ENCODE peak calls at places on chromosomes 1 and 21, in six cellular contexts. M is mesenchymal stem cell, X is mesendoderm, R is trophoblast cell, E is H9, J is neuronal stem cell. U is an unnamed sample.

GRCh38 chr21:35294231-35294898 is 245.3 kb upstream of the RUNX1 start:
- DNase-seq in M (no peak), X (peak; percentile 63), R (peak; percentile 30), E (no peak), J (no peak), U (no peak)

GRCh38 chr1:209416009-209416408 is 167.5 kb upstream of the CAMK1G start:
- DNase-seq in M (peak; percentile 60), X (no peak), R (peak; percentile 95), E (no peak), J (no peak), U (no peak)

GRCh38 chr1:86200901-86201300 is 44.3 kb upstream of the COL24A1 start:
- DNase-seq in M (no peak), X (no peak), R (no peak), E (no peak), J (no peak), U (no peak)

GRCh38 chr1:236204656-236205055 is 62.3 kb downstream of the GPR137B start:
- DNase-seq in M (no peak), X (no peak), R (no peak), E (no peak), J (no peak), U (no peak)

GRCh38 chr1:74726063-74726462 is 6.8 kb downstream of the CRYZ start:
- DNase-seq in M (no peak), X (no peak), R (no peak), E (no peak), J (no peak), U (no peak)

GRCh38 chr1:83508485-83509151 is 490.3 kb downstream of the TTLL7 start:
- DNase-seq in M (peak; percentile 95), X (peak; percentile 34), R (peak; percentile 11), E (no peak), J (no peak), U (no peak)

GRCh38 chr21:15592957-15593356 is 136.8 kb upstream of the USP25 start:
- DNase-seq in M (no peak), X (no peak), R (no peak), E (no peak), J (no peak), U (no peak)

GRCh38 chr21:26961704-26962103 is 5.2 kb downstream of the ADAMTS5 start:
- DNase-seq in M (no peak), X (peak; percentile 73), R (no peak), E (peak; percentile 51), J (no peak), U (peak; percentile 66)

GRCh38 chr21:21232320-21232719 is 234.1 kb downstream of the NCAM2 start:
- DNase-seq in M (peak; percentile 45), X (peak; percentile 31), R (no peak), E (no peak), J (peak; percentile 32), U (no peak)

GRCh38 chr1:193417420-193417819 is 231.0 kb upstream of the B3GALT2 start:
- DNase-seq in M (peak; percentile 60), X (no peak), R (no peak), E (no peak), J (no peak), U (no peak)

GRCh38 chr1:86865973-86866637 is 47.8 kb downstream of the SELENOF start:
- DNase-seq in M (no peak), X (no peak), R (no peak), E (no peak), J (no peak), U (no peak)

GRCh38 chr1:192807968-192808587 is 761 bp upstream of the RGS2 start:
- DNase-seq in M (peak; percentile 79), X (peak; percentile 59), R (no peak), E (no peak), J (no peak), U (no peak)

GRCh38 chr1:186828612-186829542 is at the start of gene PLA2G4A:
- DNase-seq in M (peak; percentile 80), X (peak; percentile 78), R (peak; percentile 11), E (peak; percentile 38), J (no peak), U (no peak)

GRCh38 chr1:193558491-193559028 is 372.1 kb upstream of the B3GALT2 start:
- DNase-seq in M (peak; percentile 84), X (no peak), R (no peak), E (no peak), J (no peak), U (no peak)

GRCh38 chr1:82062206-82062605 is 261.5 kb downstream of the ADGRL2 start:
- DNase-seq in M (no peak), X (no peak), R (no peak), E (no peak), J (no peak), U (no peak)

GRCh38 chr1:155326659-155327058 is 6.0 kb downstream of the RUSC1 start:
- DNase-seq in M (no peak), X (no peak), R (no peak), E (no peak), J (no peak), U (no peak)

GRCh38 chr21:32064511-32064910 is 191.7 kb downstream of the HUNK start:
- DNase-seq in M (no peak), X (no peak), R (no peak), E (no peak), J (no peak), U (no peak)

GRCh38 chr1:90721210-90722194 is 4.4 kb upstream of the BARHL2 start:
- DNase-seq in M (peak; percentile 59), X (peak; percentile 87), R (peak; percentile 53), E (peak; percentile 78), J (no peak), U (peak; percentile 82)

GRCh38 chr1:41419584-41420295 is 58.5 kb downstream of the FOXO6 start:
- DNase-seq in M (no peak), X (no peak), R (peak; percentile 49), E (no peak), J (no peak), U (no peak)

GRCh38 chr1:221157026-221157761 is 278.0 kb downstream of the HLX start:
- DNase-seq in M (no peak), X (no peak), R (no peak), E (no peak), J (no peak), U (no peak)

GRCh38 chr1:4657920-4658585 is 3.6 kb downstream of the AJAP1 start:
- DNase-seq in M (no peak), X (no peak), R (no peak), E (no peak), J (no peak), U (no peak)

GRCh38 chr1:225999912-226000337 is 782 bp upstream of the SDE2 start:
- DNase-seq in M (peak; percentile 79), X (peak; percentile 8), R (no peak), E (no peak), J (no peak), U (no peak)

GRCh38 chr1:225999227-225999911 is at the start of gene SDE2:
- DNase-seq in M (peak; percentile 99), X (peak; percentile 100), R (peak; percentile 99), E (peak; percentile 99), J (peak; percentile 98), U (peak; percentile 98)

GRCh38 chr1:226001088-226001487 is 1.9 kb upstream of the SDE2 start:
- DNase-seq in M (no peak), X (no peak), R (no peak), E (no peak), J (no peak), U (no peak)

GRCh38 chr1:225996946-225997545 is 2.1 kb downstream of the SDE2 start:
- DNase-seq in M (peak; percentile 53), X (no peak), R (no peak), E (no peak), J (no peak), U (no peak)

GRCh38 chr1:225998560-225999226 is 450 bp downstream of the SDE2 start:
- DNase-seq in M (peak; percentile 57), X (no peak), R (no peak), E (no peak), J (no peak), U (no peak)
- H2AK5ac ChIP-seq in M (no peak overlapping the region), X (no peak overlapping the region), R (peak overlapping the region; percentile 64), E (no peak overlapping the region), J (no peak overlapping the region), U (no peak overlapping the region)

GRCh38 chr21:41997657-41998056 is 12.5 kb downstream of the ZBTB21 start:
- DNase-seq in M (no peak), X (no peak), R (no peak), E (no peak), J (no peak), U (no peak)

GRCh38 chr21:42003051-42003461 is 7.1 kb downstream of the ZBTB21 start:
- DNase-seq in M (peak; percentile 50), X (no peak), R (peak; percentile 33), E (no peak), J (no peak), U (no peak)

GRCh38 chr21:42001781-42002180 is 8.4 kb downstream of the ZBTB21 start:
- DNase-seq in M (no peak), X (no peak), R (peak; percentile 89), E (no peak), J (no peak), U (no peak)

GRCh38 chr21:42002421-42002958 is 7.7 kb downstream of the ZBTB21 start:
- DNase-seq in M (peak; percentile 98), X (no peak), R (peak; percentile 93), E (no peak), J (no peak), U (no peak)

DNA sequence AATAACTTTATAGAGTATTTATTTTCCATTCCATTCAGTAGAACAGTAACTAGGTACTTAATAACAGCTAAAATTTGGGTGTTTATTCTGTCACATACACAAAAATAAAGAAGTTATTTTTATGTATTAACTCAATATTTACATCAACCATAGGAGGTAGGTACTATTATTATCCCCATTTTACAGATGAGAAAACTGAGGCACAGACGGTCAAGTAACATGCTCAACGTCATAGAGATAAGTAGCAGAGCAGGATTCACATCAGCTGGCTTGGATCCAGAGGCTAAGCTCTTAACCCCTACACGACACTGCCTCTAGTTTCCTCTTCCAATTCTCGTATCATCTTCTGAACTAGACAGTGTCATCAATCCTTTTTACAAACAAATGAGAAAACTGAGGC is 9.3 kb downstream of the ZBTB21 start:
- DNase-seq in M (no peak), X (no peak), R (no peak), E (no peak), J (no peak), U (no peak)
- H2AK5ac ChIP-seq in M (no peak overlapping the region), X (no peak overlapping the region), R (no peak overlapping the region), E (no peak overlapping the region), J (no peak overlapping the region), U (no peak overlapping the region)

GRCh38 chr21:46084709-46085108 is 13.2 kb upstream of the COL6A2 start:
- DNase-seq in M (no peak), X (no peak), R (no peak), E (peak; percentile 21), J (no peak), U (no peak)
- H2AK5ac ChIP-seq in M (no peak overlapping the region), X (no peak overlapping the region), R (no peak overlapping the region), E (no peak overlapping the region), J (peak overlapping the region; percentile 70), U (no peak overlapping the region)

DNA sequence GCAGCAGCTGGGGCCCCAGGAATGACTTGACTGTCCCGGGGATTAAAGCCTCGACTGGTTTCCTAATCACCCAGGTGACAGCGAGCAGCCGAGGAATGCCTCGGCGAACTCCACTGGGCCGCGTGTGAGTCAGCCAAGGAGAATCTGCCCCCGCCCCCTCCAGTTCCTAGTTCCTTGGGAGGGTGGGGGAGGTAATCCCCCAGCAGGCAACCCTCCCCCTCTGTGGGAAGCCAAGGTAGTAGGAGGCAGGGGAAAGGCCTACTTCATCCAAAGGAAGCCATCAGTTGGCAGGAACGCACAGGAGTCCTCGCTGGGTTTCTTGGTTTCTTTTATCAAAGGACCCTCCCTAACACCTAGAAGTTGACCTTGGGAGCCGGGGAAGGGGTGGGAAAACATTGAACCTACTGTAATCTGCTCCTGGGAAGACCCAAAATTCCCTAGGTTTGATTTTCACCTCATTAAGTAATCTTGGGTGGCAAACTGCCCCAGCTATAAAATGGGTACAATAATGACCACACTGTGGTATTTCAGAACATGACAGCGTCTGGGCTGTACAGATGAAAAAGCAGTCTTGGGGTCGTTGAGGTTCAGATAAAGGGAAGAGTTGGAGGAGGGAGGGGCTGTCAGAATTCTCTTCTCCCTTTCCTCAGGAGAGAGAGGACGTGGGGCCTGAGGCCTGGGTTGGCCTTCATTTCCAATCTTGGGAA is 1.4 kb downstream of the TENT5B start:
- DNase-seq in M (peak; percentile 87), X (peak; percentile 99), R (peak; percentile 85), E (peak; percentile 94), J (peak; percentile 69), U (peak; percentile 85)
- H2AK5ac ChIP-seq in M (peak overlapping the region; percentile 96), X (no peak overlapping the region), R (peak overlapping the region; percentile 16), E (no peak overlapping the region), J (peak overlapping the region; percentile 4), U (no peak overlapping the region)

U was measured in H1.